ENCODE peak calls at places on chromosomes 12 and 14, in nine cellular contexts. N is upper lobe of right lung, G is Panc1, F is esophagus squamous epithelium, X is right lobe of liver, R is aorta, Y is A549, W is neuronal stem cell, D is IMR-90. Z is an unnamed sample. For H3K4me1 and H3K9me3, the result is how much of the 10 kb centered on the place peaks cover.

GRCh38 chr12:98592825-98593322 is 612 bp upstream of the SLC25A3 start:
- DNase-seq in N (no peak), G (no peak), F (no peak), X (no peak), R (no peak), Y (no peak), W (no peak), D (no peak), Z (no peak)

GRCh38 chr14:74519316-74520074 is 25.9 kb downstream of the ISCA2 start:
- DNase-seq in N (peak), G (no peak), F (no peak), X (no peak), R (peak), Y (no peak), W (no peak), D (no peak), Z (no peak)

GRCh38 chr12:116638376-116638775 is 79.2 kb downstream of the MAP1LC3B2 start:
- DNase-seq in N (no peak), G (no peak), F (no peak), X (no peak), R (no peak), Y (no peak), W (no peak), D (no peak), Z (no peak)

GRCh38 chr12:121820056-121820455 is 16.2 kb downstream of the SETD1B start:
- DNase-seq in N (no peak), G (no peak), F (no peak), X (no peak), R (no peak), Y (no peak), W (no peak), D (no peak), Z (no peak)

GRCh38 chr14:67240168-67240932 is 885 bp upstream of the PALS1 start:
- DNase-seq in N (peak), G (no peak), F (no peak), X (peak), R (peak), Y (peak), W (no peak), D (peak), Z (no peak)

GRCh38 chr14:74504412-74504811 is 10.8 kb downstream of the ISCA2 start:
- DNase-seq in N (no peak), G (no peak), F (no peak), X (no peak), R (no peak), Y (no peak), W (no peak), D (no peak), Z (no peak)

GRCh38 chr12:104859144-104859543 is 98.9 kb downstream of the SLC41A2 start:
- DNase-seq in N (no peak), G (no peak), F (no peak), X (no peak), R (no peak), Y (no peak), W (no peak), D (peak), Z (no peak)

GRCh38 chr12:29970501-29970900 is 186.8 kb upstream of the TMTC1 start:
- DNase-seq in N (no peak), G (no peak), F (no peak), X (no peak), R (no peak), Y (no peak), W (no peak), D (no peak), Z (no peak)

GRCh38 chr12:122096014-122096413 is 17.5 kb downstream of the MLXIP start:
- DNase-seq in N (no peak), G (no peak), F (no peak), X (no peak), R (no peak), Y (no peak), W (no peak), D (no peak), Z (no peak)

GRCh38 chr14:33165144-33165925 is 226.7 kb downstream of the NPAS3 start:
- DNase-seq in N (no peak), G (no peak), F (no peak), X (no peak), R (no peak), Y (no peak), W (peak), D (no peak), Z (no peak)

GRCh38 chr14:69906201-69906600 is 27.0 kb downstream of the SMOC1 start:
- DNase-seq in N (no peak), G (no peak), F (no peak), X (no peak), R (no peak), Y (no peak), W (no peak), D (no peak), Z (no peak)

GRCh38 chr14:25381498-25381897 is 331.6 kb upstream of the STXBP6 start:
- DNase-seq in N (no peak), G (no peak), F (no peak), X (no peak), R (no peak), Y (peak), W (no peak), D (no peak), Z (no peak)

GRCh38 chr14:95431199-95432145 is 85.0 kb downstream of the SYNE3 start:
- DNase-seq in N (no peak), G (no peak), F (no peak), X (no peak), R (peak), Y (peak), W (peak), D (peak), Z (no peak)

GRCh38 chr12:131089526-131090253 is 136.0 kb downstream of the ADGRD1 start:
- DNase-seq in N (peak), G (no peak), F (no peak), X (peak), R (peak), Y (no peak), W (no peak), D (no peak), Z (no peak)

GRCh38 chr12:48454675-48455074 is 17.7 kb upstream of the ANP32D start:
- DNase-seq in N (no peak), G (no peak), F (no peak), X (no peak), R (no peak), Y (peak), W (no peak), D (peak), Z (no peak)

GRCh38 chr12:104793280-104793679 is 164.8 kb downstream of the SLC41A2 start:
- DNase-seq in N (no peak), G (no peak), F (no peak), X (no peak), R (no peak), Y (no peak), W (no peak), D (peak), Z (no peak)

GRCh38 chr14:90573385-90574105 is 176.7 kb downstream of the CALM1 start:
- DNase-seq in N (peak), G (no peak), F (no peak), X (no peak), R (peak), Y (no peak), W (no peak), D (no peak), Z (no peak)

GRCh38 chr14:25086081-25086480 is 36.1 kb upstream of the STXBP6 start:
- DNase-seq in N (no peak), G (no peak), F (no peak), X (no peak), R (no peak), Y (no peak), W (no peak), D (no peak), Z (no peak)

GRCh38 chr12:57190037-57190436 is 26.6 kb upstream of the NXPH4 start:
- DNase-seq in N (no peak), G (no peak), F (no peak), X (no peak), R (no peak), Y (no peak), W (no peak), D (no peak), Z (no peak)

GRCh38 chr12:110282956-110283817 is 2.1 kb downstream of the ATP2A2 start:
- DNase-seq in N (no peak), G (no peak), F (no peak), X (no peak), R (no peak), Y (no peak), W (no peak), D (no peak), Z (no peak)

GRCh38 chr14:74109369-74109768 is 24.6 kb downstream of the LIN52 start:
- DNase-seq in N (no peak), G (no peak), F (no peak), X (no peak), R (no peak), Y (no peak), W (no peak), D (no peak), Z (no peak)

GRCh38 chr14:53880761-53881160 is 75.9 kb downstream of the BMP4 start:
- DNase-seq in N (no peak), G (no peak), F (no peak), X (no peak), R (no peak), Y (no peak), W (no peak), D (no peak), Z (no peak)

GRCh38 chr12:109718390-109718789 is 4.8 kb downstream of the FAM222A start:
- DNase-seq in N (no peak), G (no peak), F (no peak), X (no peak), R (peak), Y (no peak), W (peak), D (no peak), Z (no peak)

GRCh38 chr14:64713677-64714076 is 9.5 kb downstream of the PLEKHG3 start:
- DNase-seq in N (no peak), G (no peak), F (no peak), X (no peak), R (no peak), Y (no peak), W (no peak), D (no peak), Z (no peak)
- H3K4me1 ChIP-seq in N (under half), G (under half), F (under half), X (under half), R (under half), Y (under half), W (under half), D (under half), Z (under half)

GRCh38 chr12:46084666-46085631 is 94.6 kb upstream of the SCAF11 start:
- DNase-seq in N (no peak), G (no peak), F (no peak), X (no peak), R (no peak), Y (no peak), W (no peak), D (no peak), Z (no peak)
- H3K9me3 ChIP-seq in N (under half), G (under half), F (under half), X (under half), R (under half), Y (under half), W (under half), D (under half), Z (under half)

DNA sequence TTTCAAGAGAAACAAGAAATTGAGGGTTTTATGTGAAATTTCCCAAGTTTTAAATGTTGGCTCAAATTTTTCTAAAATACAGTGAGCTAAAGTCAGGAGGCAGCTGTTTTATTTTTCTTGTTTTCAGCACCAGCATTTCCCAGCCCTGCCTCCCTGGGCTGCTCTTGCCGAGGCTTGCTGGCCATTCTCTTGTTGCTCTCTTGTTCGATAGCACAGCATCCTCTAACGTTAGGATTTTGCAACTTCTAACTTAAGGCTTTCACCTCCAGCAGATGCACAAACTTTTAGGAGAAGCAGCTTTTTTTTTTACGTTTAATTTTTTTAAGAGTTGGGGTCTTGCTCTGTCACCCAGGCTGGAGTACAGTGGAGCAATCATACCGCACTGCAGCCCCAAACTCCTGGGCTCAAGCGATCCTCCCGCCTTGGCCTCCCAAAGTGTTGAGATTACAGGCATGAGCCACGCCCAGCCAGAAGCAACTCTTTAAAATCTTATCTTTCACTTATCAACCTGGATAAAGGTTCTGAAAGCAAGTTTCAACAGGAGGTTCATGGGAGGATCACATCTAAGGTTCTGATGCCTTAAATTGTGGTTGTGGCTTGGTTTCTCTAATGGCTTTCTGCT is 40.2 kb downstream of the B4GALNT3 start:
- DNase-seq in N (no peak), G (no peak), F (no peak), X (no peak), R (no peak), Y (no peak), W (no peak), D (no peak), Z (no peak)
- H3K4me1 ChIP-seq in N (under half), G (under half), F (under half), X (under half), R (under half), Y (under half), W (under half), D (under half), Z (under half)

GRCh38 chr12:132945806-132946506 is 10.2 kb downstream of the ZNF605 start:
- DNase-seq in N (no peak), G (no peak), F (no peak), X (no peak), R (no peak), Y (no peak), W (no peak), D (no peak), Z (no peak)
- H3K9me3 ChIP-seq in N (half or more), G (half or more), F (half or more), X (under half), R (half or more), Y (half or more), W (half or more), D (half or more), Z (under half)

GRCh38 chr12:81259360-81259759 is 181.5 kb downstream of the ACSS3 start:
- DNase-seq in N (no peak), G (no peak), F (no peak), X (no peak), R (no peak), Y (no peak), W (no peak), D (no peak), Z (no peak)
- H3K4me1 ChIP-seq in N (under half), G (under half), F (under half), X (under half), R (under half), Y (under half), W (under half), D (under half), Z (under half)

GRCh38 chr14:35051796-35052195 is 5.7 kb downstream of the FAM177A1 start:
- DNase-seq in N (no peak), G (no peak), F (no peak), X (no peak), R (no peak), Y (peak), W (no peak), D (peak), Z (no peak)
- H3K9me3 ChIP-seq in N (under half), G (under half), F (under half), X (under half), R (under half), Y (under half), W (under half), D (under half), Z (under half)

GRCh38 chr14:92613008-92613658 is 99.6 kb downstream of the RIN3 start:
- DNase-seq in N (peak), G (no peak), F (no peak), X (no peak), R (no peak), Y (peak), W (peak), D (no peak), Z (peak)
- H3K4me1 ChIP-seq in N (under half), G (under half), F (under half), X (under half), R (under half), Y (under half), W (under half), D (under half), Z (under half)

GRCh38 chr12:132951649-132952048 is 4.5 kb downstream of the ZNF605 start:
- DNase-seq in N (no peak), G (no peak), F (no peak), X (no peak), R (no peak), Y (no peak), W (no peak), D (no peak), Z (no peak)
- H3K9me3 ChIP-seq in N (under half), G (half or more), F (half or more), X (under half), R (under half), Y (half or more), W (half or more), D (half or more), Z (under half)

DNA sequence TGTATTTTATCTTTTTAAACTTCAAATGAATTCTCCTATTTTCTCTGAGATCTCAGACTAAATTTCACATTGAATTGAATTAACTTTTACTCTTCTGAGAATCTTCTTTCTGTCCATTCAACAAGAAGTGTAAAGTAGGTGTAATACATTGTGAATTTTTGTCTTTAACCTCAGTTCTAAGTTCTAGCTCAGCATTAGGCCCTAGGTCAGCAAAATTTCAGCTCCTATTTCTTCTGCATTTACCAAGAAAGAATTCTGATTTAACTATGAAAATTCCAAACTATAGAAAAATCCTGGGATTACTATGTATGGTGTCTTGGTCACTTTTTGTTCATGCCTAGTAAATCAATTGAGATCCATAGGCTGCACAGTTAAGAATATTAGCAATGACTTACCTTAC is 110.9 kb upstream of the MYF6 start:
- DNase-seq in N (no peak), G (no peak), F (no peak), X (no peak), R (no peak), Y (no peak), W (no peak), D (no peak), Z (no peak)
- H3K4me1 ChIP-seq in N (under half), G (under half), F (under half), X (under half), R (under half), Y (under half), W (under half), D (under half), Z (under half)

GRCh38 chr12:2402180-2402579 is 349.4 kb downstream of the CACNA1C start:
- DNase-seq in N (no peak), G (no peak), F (no peak), X (no peak), R (no peak), Y (no peak), W (no peak), D (no peak), Z (no peak)

GRCh38 chr12:2403221-2403976 is 350.6 kb downstream of the CACNA1C start:
- DNase-seq in N (no peak), G (no peak), F (no peak), X (no peak), R (no peak), Y (no peak), W (no peak), D (no peak), Z (no peak)

GRCh38 chr12:2406903-2407302 is 354.1 kb downstream of the CACNA1C start:
- DNase-seq in N (no peak), G (no peak), F (no peak), X (no peak), R (no peak), Y (no peak), W (no peak), D (no peak), Z (no peak)

GRCh38 chr12:2408262-2408661 is 355.5 kb downstream of the CACNA1C start:
- DNase-seq in N (no peak), G (no peak), F (no peak), X (no peak), R (no peak), Y (no peak), W (no peak), D (no peak), Z (no peak)

GRCh38 chr12:2405039-2405438 is 352.3 kb downstream of the CACNA1C start:
- DNase-seq in N (no peak), G (no peak), F (no peak), X (no peak), R (no peak), Y (no peak), W (no peak), D (no peak), Z (no peak)
- H3K9me3 ChIP-seq in N (under half), G (under half), F (under half), X (under half), R (under half), Y (under half), W (under half), D (under half), Z (under half)